ENCODE peak calls at places on chromosomes 6 and 20, in seven cellular contexts. One of them, this sample, is unnamed.

GRCh38 chr6:117451607-117452164 is 25.9 kb upstream of the ROS1 start:
- DNase-seq in posterior vena cava: no peak
- DNase-seq in stimulated activated CD4-positive, alpha-beta T cell treated with anti-CD3 and anti-CD28 coated beads, Interleukin-4, amount 100 ng/mL, for 48 hours: no peak
- DNase-seq in activated T-cell treated with anti-CD3 and anti-CD28 coated beads for 24 hours: no peak
- DNase-seq in IMR-90: peak
- DNase-seq in activated gamma-delta T cell treated with Interleukin-2 at 50 U/mL for 16 hours: no peak
- DNase-seq in glomerular endothelial cell: no peak
- DNase-seq in this sample: no peak

GRCh38 chr20:43910564-43910963 is 4.1 kb upstream of the TOX2 start:
- DNase-seq in glomerular endothelial cell: no peak
- DNase-seq in IMR-90: no peak
- DNase-seq in activated gamma-delta T cell treated with Interleukin-2 at 50 U/mL for 16 hours: no peak
- DNase-seq in posterior vena cava: no peak
- DNase-seq in stimulated activated CD4-positive, alpha-beta T cell treated with anti-CD3 and anti-CD28 coated beads, Interleukin-4, amount 100 ng/mL, for 48 hours: no peak
- DNase-seq in activated T-cell treated with anti-CD3 and anti-CD28 coated beads for 24 hours: no peak
- DNase-seq in this sample: no peak

GRCh38 chr6:67914419-67914818 is 720.7 kb upstream of the ADGRB3 start:
- DNase-seq in glomerular endothelial cell: no peak
- DNase-seq in posterior vena cava: no peak
- DNase-seq in IMR-90: no peak
- DNase-seq in activated T-cell treated with anti-CD3 and anti-CD28 coated beads for 24 hours: no peak
- DNase-seq in stimulated activated CD4-positive, alpha-beta T cell treated with anti-CD3 and anti-CD28 coated beads, Interleukin-4, amount 100 ng/mL, for 48 hours: no peak
- DNase-seq in activated gamma-delta T cell treated with Interleukin-2 at 50 U/mL for 16 hours: no peak
- DNase-seq in this sample: no peak

GRCh38 chr6:17968081-17968518 is 19.3 kb downstream of the KIF13A start:
- DNase-seq in activated T-cell treated with anti-CD3 and anti-CD28 coated beads for 24 hours: no peak
- DNase-seq in IMR-90: peak
- DNase-seq in posterior vena cava: no peak
- DNase-seq in activated gamma-delta T cell treated with Interleukin-2 at 50 U/mL for 16 hours: no peak
- DNase-seq in glomerular endothelial cell: no peak
- DNase-seq in stimulated activated CD4-positive, alpha-beta T cell treated with anti-CD3 and anti-CD28 coated beads, Interleukin-4, amount 100 ng/mL, for 48 hours: no peak
- DNase-seq in this sample: no peak

GRCh38 chr6:33722103-33722646 is 10.7 kb upstream of the UQCC2 start:
- DNase-seq in activated gamma-delta T cell treated with Interleukin-2 at 50 U/mL for 16 hours: no peak
- DNase-seq in IMR-90: no peak
- DNase-seq in stimulated activated CD4-positive, alpha-beta T cell treated with anti-CD3 and anti-CD28 coated beads, Interleukin-4, amount 100 ng/mL, for 48 hours: no peak
- DNase-seq in glomerular endothelial cell: no peak
- DNase-seq in activated T-cell treated with anti-CD3 and anti-CD28 coated beads for 24 hours: no peak
- DNase-seq in posterior vena cava: no peak
- DNase-seq in this sample: no peak

GRCh38 chr6:82144852-82145332 is 102.7 kb downstream of the IBTK start:
- DNase-seq in glomerular endothelial cell: no peak
- DNase-seq in activated T-cell treated with anti-CD3 and anti-CD28 coated beads for 24 hours: no peak
- DNase-seq in IMR-90: peak
- DNase-seq in stimulated activated CD4-positive, alpha-beta T cell treated with anti-CD3 and anti-CD28 coated beads, Interleukin-4, amount 100 ng/mL, for 48 hours: no peak
- DNase-seq in activated gamma-delta T cell treated with Interleukin-2 at 50 U/mL for 16 hours: no peak
- DNase-seq in posterior vena cava: peak
- DNase-seq in this sample: no peak

GRCh38 chr6:24658573-24659511 is 7.9 kb downstream of the TDP2 start:
- DNase-seq in activated T-cell treated with anti-CD3 and anti-CD28 coated beads for 24 hours: no peak
- DNase-seq in stimulated activated CD4-positive, alpha-beta T cell treated with anti-CD3 and anti-CD28 coated beads, Interleukin-4, amount 100 ng/mL, for 48 hours: no peak
- DNase-seq in glomerular endothelial cell: no peak
- DNase-seq in IMR-90: peak
- DNase-seq in activated gamma-delta T cell treated with Interleukin-2 at 50 U/mL for 16 hours: no peak
- DNase-seq in posterior vena cava: no peak
- DNase-seq in this sample: no peak

GRCh38 chr20:63364801-63365585 is 3.8 kb upstream of the CHRNA4 start:
- DNase-seq in activated gamma-delta T cell treated with Interleukin-2 at 50 U/mL for 16 hours: no peak
- DNase-seq in activated T-cell treated with anti-CD3 and anti-CD28 coated beads for 24 hours: no peak
- DNase-seq in posterior vena cava: no peak
- DNase-seq in glomerular endothelial cell: no peak
- DNase-seq in stimulated activated CD4-positive, alpha-beta T cell treated with anti-CD3 and anti-CD28 coated beads, Interleukin-4, amount 100 ng/mL, for 48 hours: no peak
- DNase-seq in IMR-90: no peak
- DNase-seq in this sample: no peak

GRCh38 chr20:20566523-20566922 is 145.9 kb downstream of the RALGAPA2 start:
- DNase-seq in activated gamma-delta T cell treated with Interleukin-2 at 50 U/mL for 16 hours: no peak
- DNase-seq in stimulated activated CD4-positive, alpha-beta T cell treated with anti-CD3 and anti-CD28 coated beads, Interleukin-4, amount 100 ng/mL, for 48 hours: no peak
- DNase-seq in posterior vena cava: no peak
- DNase-seq in glomerular endothelial cell: no peak
- DNase-seq in IMR-90: no peak
- DNase-seq in activated T-cell treated with anti-CD3 and anti-CD28 coated beads for 24 hours: no peak
- DNase-seq in this sample: no peak

GRCh38 chr20:62280303-62280702 is 22.5 kb upstream of the ADRM1 start:
- DNase-seq in stimulated activated CD4-positive, alpha-beta T cell treated with anti-CD3 and anti-CD28 coated beads, Interleukin-4, amount 100 ng/mL, for 48 hours: no peak
- DNase-seq in IMR-90: no peak
- DNase-seq in glomerular endothelial cell: no peak
- DNase-seq in activated gamma-delta T cell treated with Interleukin-2 at 50 U/mL for 16 hours: no peak
- DNase-seq in posterior vena cava: no peak
- DNase-seq in activated T-cell treated with anti-CD3 and anti-CD28 coated beads for 24 hours: no peak
- DNase-seq in this sample: no peak

GRCh38 chr6:27375613-27376079 is 12.9 kb upstream of the ZNF391 start:
- DNase-seq in IMR-90: no peak
- DNase-seq in stimulated activated CD4-positive, alpha-beta T cell treated with anti-CD3 and anti-CD28 coated beads, Interleukin-4, amount 100 ng/mL, for 48 hours: no peak
- DNase-seq in posterior vena cava: no peak
- DNase-seq in activated gamma-delta T cell treated with Interleukin-2 at 50 U/mL for 16 hours: no peak
- DNase-seq in glomerular endothelial cell: no peak
- DNase-seq in activated T-cell treated with anti-CD3 and anti-CD28 coated beads for 24 hours: no peak
- DNase-seq in this sample: peak

GRCh38 chr6:33215281-33215680 is 7.0 kb downstream of the RING1 start:
- DNase-seq in posterior vena cava: no peak
- DNase-seq in stimulated activated CD4-positive, alpha-beta T cell treated with anti-CD3 and anti-CD28 coated beads, Interleukin-4, amount 100 ng/mL, for 48 hours: no peak
- DNase-seq in glomerular endothelial cell: no peak
- DNase-seq in activated T-cell treated with anti-CD3 and anti-CD28 coated beads for 24 hours: no peak
- DNase-seq in activated gamma-delta T cell treated with Interleukin-2 at 50 U/mL for 16 hours: no peak
- DNase-seq in IMR-90: no peak
- DNase-seq in this sample: no peak

GRCh38 chr20:47274449-47275108 is 81.9 kb downstream of the ZMYND8 start:
- DNase-seq in glomerular endothelial cell: peak
- DNase-seq in IMR-90: peak
- DNase-seq in posterior vena cava: no peak
- DNase-seq in activated gamma-delta T cell treated with Interleukin-2 at 50 U/mL for 16 hours: no peak
- DNase-seq in activated T-cell treated with anti-CD3 and anti-CD28 coated beads for 24 hours: peak
- DNase-seq in stimulated activated CD4-positive, alpha-beta T cell treated with anti-CD3 and anti-CD28 coated beads, Interleukin-4, amount 100 ng/mL, for 48 hours: peak
- DNase-seq in this sample: no peak

GRCh38 chr6:13559968-13560650 is 14.3 kb upstream of the SIRT5 start:
- DNase-seq in activated T-cell treated with anti-CD3 and anti-CD28 coated beads for 24 hours: no peak
- DNase-seq in IMR-90: no peak
- DNase-seq in activated gamma-delta T cell treated with Interleukin-2 at 50 U/mL for 16 hours: no peak
- DNase-seq in stimulated activated CD4-positive, alpha-beta T cell treated with anti-CD3 and anti-CD28 coated beads, Interleukin-4, amount 100 ng/mL, for 48 hours: no peak
- DNase-seq in posterior vena cava: no peak
- DNase-seq in glomerular endothelial cell: no peak
- DNase-seq in this sample: no peak

GRCh38 chr6:25968769-25969168 is 6.2 kb downstream of the TRIM38 start:
- DNase-seq in IMR-90: peak
- DNase-seq in glomerular endothelial cell: no peak
- DNase-seq in activated gamma-delta T cell treated with Interleukin-2 at 50 U/mL for 16 hours: no peak
- DNase-seq in activated T-cell treated with anti-CD3 and anti-CD28 coated beads for 24 hours: no peak
- DNase-seq in posterior vena cava: no peak
- DNase-seq in stimulated activated CD4-positive, alpha-beta T cell treated with anti-CD3 and anti-CD28 coated beads, Interleukin-4, amount 100 ng/mL, for 48 hours: no peak
- DNase-seq in this sample: no peak

GRCh38 chr20:10580700-10581099 is 93.1 kb downstream of the JAG1 start:
- DNase-seq in activated gamma-delta T cell treated with Interleukin-2 at 50 U/mL for 16 hours: no peak
- DNase-seq in stimulated activated CD4-positive, alpha-beta T cell treated with anti-CD3 and anti-CD28 coated beads, Interleukin-4, amount 100 ng/mL, for 48 hours: no peak
- DNase-seq in IMR-90: no peak
- DNase-seq in posterior vena cava: no peak
- DNase-seq in glomerular endothelial cell: no peak
- DNase-seq in activated T-cell treated with anti-CD3 and anti-CD28 coated beads for 24 hours: no peak
- DNase-seq in this sample: no peak

GRCh38 chr6:124535746-124536145 is 426.5 kb upstream of the RNF217 start:
- DNase-seq in glomerular endothelial cell: no peak
- DNase-seq in posterior vena cava: no peak
- DNase-seq in activated gamma-delta T cell treated with Interleukin-2 at 50 U/mL for 16 hours: no peak
- DNase-seq in IMR-90: no peak
- DNase-seq in stimulated activated CD4-positive, alpha-beta T cell treated with anti-CD3 and anti-CD28 coated beads, Interleukin-4, amount 100 ng/mL, for 48 hours: no peak
- DNase-seq in activated T-cell treated with anti-CD3 and anti-CD28 coated beads for 24 hours: no peak
- DNase-seq in this sample: no peak

GRCh38 chr20:33803921-33804337 is 7.2 kb upstream of the CHMP4B start:
- DNase-seq in IMR-90: peak
- DNase-seq in activated T-cell treated with anti-CD3 and anti-CD28 coated beads for 24 hours: no peak
- DNase-seq in stimulated activated CD4-positive, alpha-beta T cell treated with anti-CD3 and anti-CD28 coated beads, Interleukin-4, amount 100 ng/mL, for 48 hours: no peak
- DNase-seq in glomerular endothelial cell: no peak
- DNase-seq in activated gamma-delta T cell treated with Interleukin-2 at 50 U/mL for 16 hours: no peak
- DNase-seq in posterior vena cava: no peak
- DNase-seq in this sample: no peak

GRCh38 chr6:88891135-88891845 is 72.1 kb downstream of the RNGTT start:
- DNase-seq in activated T-cell treated with anti-CD3 and anti-CD28 coated beads for 24 hours: no peak
- DNase-seq in posterior vena cava: no peak
- DNase-seq in stimulated activated CD4-positive, alpha-beta T cell treated with anti-CD3 and anti-CD28 coated beads, Interleukin-4, amount 100 ng/mL, for 48 hours: no peak
- DNase-seq in IMR-90: peak
- DNase-seq in activated gamma-delta T cell treated with Interleukin-2 at 50 U/mL for 16 hours: no peak
- DNase-seq in glomerular endothelial cell: no peak
- DNase-seq in this sample: no peak

GRCh38 chr6:101608724-101609123 is 215.2 kb downstream of the GRIK2 start:
- DNase-seq in stimulated activated CD4-positive, alpha-beta T cell treated with anti-CD3 and anti-CD28 coated beads, Interleukin-4, amount 100 ng/mL, for 48 hours: no peak
- DNase-seq in IMR-90: no peak
- DNase-seq in activated gamma-delta T cell treated with Interleukin-2 at 50 U/mL for 16 hours: no peak
- DNase-seq in activated T-cell treated with anti-CD3 and anti-CD28 coated beads for 24 hours: no peak
- DNase-seq in glomerular endothelial cell: no peak
- DNase-seq in posterior vena cava: no peak
- DNase-seq in this sample: no peak

GRCh38 chr6:63864934-63865333 is 229.3 kb downstream of the PHF3 start:
- DNase-seq in IMR-90: no peak
- DNase-seq in posterior vena cava: no peak
- DNase-seq in activated gamma-delta T cell treated with Interleukin-2 at 50 U/mL for 16 hours: no peak
- DNase-seq in stimulated activated CD4-positive, alpha-beta T cell treated with anti-CD3 and anti-CD28 coated beads, Interleukin-4, amount 100 ng/mL, for 48 hours: no peak
- DNase-seq in glomerular endothelial cell: no peak
- DNase-seq in activated T-cell treated with anti-CD3 and anti-CD28 coated beads for 24 hours: no peak
- DNase-seq in this sample: no peak

GRCh38 chr6:132392292-132392691 is 9.0 kb downstream of the MOXD1 start:
- DNase-seq in activated T-cell treated with anti-CD3 and anti-CD28 coated beads for 24 hours: no peak
- DNase-seq in posterior vena cava: no peak
- DNase-seq in IMR-90: no peak
- DNase-seq in glomerular endothelial cell: no peak
- DNase-seq in activated gamma-delta T cell treated with Interleukin-2 at 50 U/mL for 16 hours: no peak
- DNase-seq in stimulated activated CD4-positive, alpha-beta T cell treated with anti-CD3 and anti-CD28 coated beads, Interleukin-4, amount 100 ng/mL, for 48 hours: no peak
- DNase-seq in this sample: no peak

GRCh38 chr20:13995841-13996240 is 525 bp downstream of the MACROD2 start:
- DNase-seq in activated gamma-delta T cell treated with Interleukin-2 at 50 U/mL for 16 hours: no peak
- DNase-seq in IMR-90: no peak
- DNase-seq in posterior vena cava: no peak
- DNase-seq in glomerular endothelial cell: no peak
- DNase-seq in stimulated activated CD4-positive, alpha-beta T cell treated with anti-CD3 and anti-CD28 coated beads, Interleukin-4, amount 100 ng/mL, for 48 hours: no peak
- DNase-seq in activated T-cell treated with anti-CD3 and anti-CD28 coated beads for 24 hours: no peak
- DNase-seq in this sample: peak

GRCh38 chr20:41392295-41392694 is 25.7 kb upstream of the EMILIN3 start:
- DNase-seq in stimulated activated CD4-positive, alpha-beta T cell treated with anti-CD3 and anti-CD28 coated beads, Interleukin-4, amount 100 ng/mL, for 48 hours: no peak
- DNase-seq in IMR-90: no peak
- DNase-seq in activated T-cell treated with anti-CD3 and anti-CD28 coated beads for 24 hours: no peak
- DNase-seq in posterior vena cava: no peak
- DNase-seq in activated gamma-delta T cell treated with Interleukin-2 at 50 U/mL for 16 hours: no peak
- DNase-seq in glomerular endothelial cell: no peak
- DNase-seq in this sample: no peak

This sample was measured in putamen.